ENCODE peak calls at places on chromosome 14, in four cellular contexts. R, T, H and V are unnamed samples. For H3K4me1, the result is how much of the 10 kb centered on the place peaks cover.

GRCh38 chr14:105830171-105830570 is 303.8 kb downstream of the TMEM121 start:
- ATAC-seq in R (no peak), T (no peak), H (no peak), V (no peak)

GRCh38 chr14:76051717-76052459 is 66.3 kb downstream of the IFT43 start:
- ATAC-seq in H (no peak), R (no peak), T (no peak), V (no peak)

GRCh38 chr14:72894323-72894622 is 372 bp upstream of the DPF3 start:
- ATAC-seq in H (no peak), T (no peak), R (no peak), V (no peak)

GRCh38 chr14:21097616-21098133 is 780 bp downstream of the ZNF219 start:
- ATAC-seq in R (no peak), H (no peak), T (peak), V (no peak)

GRCh38 chr14:23556700-23557440 is 799 bp downstream of the THTPA start:
- ATAC-seq in T (peak), R (no peak), H (peak), V (no peak)

GRCh38 chr14:31456841-31457664 is at the start of gene DTD2:
- ATAC-seq in T (peak), R (peak), H (peak), V (peak)

GRCh38 chr14:100773331-100774163 is 46.9 kb downstream of the DLK1 start:
- ATAC-seq in H (no peak), R (no peak), T (no peak), V (no peak)

GRCh38 chr14:94113490-94113889 is 3.0 kb downstream of the IFI27 start:
- ATAC-seq in R (no peak), T (peak), H (no peak), V (no peak)

GRCh38 chr14:77022219-77022852 is 6.2 kb downstream of the IRF2BPL start:
- ATAC-seq in R (no peak), T (no peak), H (peak), V (no peak)

GRCh38 chr14:56417173-56417572 is 162.4 kb upstream of the TMEM260 start:
- ATAC-seq in R (no peak), T (no peak), H (no peak), V (no peak)

GRCh38 chr14:56416213-56416612 is 163.4 kb upstream of the TMEM260 start:
- ATAC-seq in H (no peak), T (no peak), R (no peak), V (no peak)

GRCh38 chr14:56413721-56414120 is 165.9 kb upstream of the TMEM260 start:
- ATAC-seq in R (no peak), T (no peak), H (no peak), V (no peak)

GRCh38 chr14:56414231-56414630 is 165.4 kb upstream of the TMEM260 start:
- ATAC-seq in T (no peak), R (no peak), H (no peak), V (no peak)

GRCh38 chr14:56412453-56413434 is 166.9 kb upstream of the TMEM260 start:
- ATAC-seq in H (no peak), R (no peak), T (no peak), V (no peak)
- H3K4me1 ChIP-seq in H (under half), R (under half), T (under half), V (under half)

GRCh38 chr14:68820999-68821683 is 28.3 kb upstream of the ZFP36L1 start:
- ATAC-seq in R (no peak), T (no peak), H (peak), V (no peak)

GRCh38 chr14:68817513-68818212 is 24.8 kb upstream of the ZFP36L1 start:
- ATAC-seq in H (no peak), T (no peak), R (no peak), V (no peak)

GRCh38 chr14:68820536-68820935 is 27.7 kb upstream of the ZFP36L1 start:
- ATAC-seq in R (no peak), H (peak), T (no peak), V (no peak)

GRCh38 chr14:68820119-68820518 is 27.3 kb upstream of the ZFP36L1 start:
- ATAC-seq in H (no peak), T (no peak), R (no peak), V (no peak)

GRCh38 chr14:68819260-68819691 is 26.4 kb upstream of the ZFP36L1 start:
- ATAC-seq in T (no peak), H (no peak), R (no peak), V (peak)
- TF ChIP-seq EP300 in T (no peak), H (no peak), R (no peak), V (peak)

GRCh38 chr14:44612002-44612401 is 104.9 kb upstream of the FSCB start:
- ATAC-seq in T (no peak), H (no peak), R (no peak), V (no peak)

GRCh38 chr14:44607701-44608100 is 100.6 kb upstream of the FSCB start:
- ATAC-seq in R (no peak), H (no peak), T (no peak), V (no peak)

GRCh38 chr14:44606576-44606975 is 99.5 kb upstream of the FSCB start:
- ATAC-seq in T (no peak), H (no peak), R (no peak), V (no peak)

GRCh38 chr14:44613061-44613712 is 106.1 kb upstream of the FSCB start:
- ATAC-seq in H (no peak), T (no peak), R (no peak), V (no peak)

DNA sequence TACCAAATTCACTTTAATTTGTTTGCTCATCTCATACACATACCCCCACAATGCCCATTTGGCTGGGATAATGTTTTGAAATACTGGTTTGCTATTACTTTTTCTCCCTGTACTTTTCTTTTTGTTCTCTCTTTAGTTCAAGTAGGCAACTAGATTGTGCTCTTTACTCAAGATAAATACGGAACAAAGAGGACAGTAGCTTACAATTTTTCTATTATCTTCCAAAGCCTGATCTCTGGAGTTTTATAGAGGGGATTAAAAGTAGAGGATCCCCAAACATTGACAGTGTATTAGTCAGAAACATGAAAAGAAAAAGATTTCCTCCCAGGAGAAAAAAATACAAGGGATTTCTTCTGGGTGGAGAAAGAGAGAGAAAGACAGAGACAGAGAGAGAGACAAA is 102.1 kb upstream of the FSCB start:
- ATAC-seq in R (no peak), H (no peak), T (no peak), V (no peak)
- H3K4me3 ChIP-seq in R (no peak), H (no peak), T (no peak), V (no peak)

GRCh38 chr14:68401320-68401719 is 391.5 kb downstream of the ZFP36L1 start:
- ATAC-seq in H (no peak), R (no peak), T (no peak), V (peak)
- H3K4me1 ChIP-seq in H (half or more), R (under half), T (under half), V (half or more)

DNA sequence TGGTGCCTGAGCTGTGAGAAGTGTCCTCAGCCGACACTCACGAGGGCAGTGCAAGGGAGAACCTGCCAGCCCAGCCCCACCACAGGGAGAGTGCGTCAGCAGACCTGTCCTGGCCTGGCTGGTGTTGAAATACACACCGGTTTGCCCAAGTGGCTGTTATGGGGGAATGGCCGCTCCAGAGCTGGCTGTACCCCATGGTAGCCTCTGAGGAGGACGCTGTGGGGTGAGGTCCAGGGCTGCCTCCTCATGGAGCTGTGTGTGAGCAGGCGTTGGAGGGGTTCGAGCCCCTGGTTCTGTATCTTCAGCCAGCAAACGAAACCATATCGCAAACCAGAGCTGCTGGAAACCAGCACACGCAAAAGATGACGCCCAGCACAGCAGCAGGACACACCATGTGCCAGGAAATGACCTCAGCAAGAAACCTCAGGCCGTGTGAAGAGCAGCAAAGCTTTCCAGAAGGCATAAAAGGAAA is 9.3 kb downstream of the ANKRD9 start:
- ATAC-seq in T (no peak), H (peak), R (no peak), V (peak)
- TF ChIP-seq EP300 in T (no peak), H (no peak), R (no peak), V (no peak)

GRCh38 chr14:55271572-55272414 is 572 bp downstream of the FBXO34 start:
- ATAC-seq in R (peak), T (peak), H (peak), V (peak)

GRCh38 chr14:55272922-55273321 is 1.7 kb downstream of the FBXO34 start:
- ATAC-seq in T (no peak), H (no peak), R (no peak), V (no peak)

GRCh38 chr14:55274144-55274543 is 2.9 kb downstream of the FBXO34 start:
- ATAC-seq in H (no peak), R (no peak), T (no peak), V (no peak)

GRCh38 chr14:55270832-55271571 is at the start of gene FBXO34:
- ATAC-seq in H (peak), T (peak), R (peak), V (peak)

DNA sequence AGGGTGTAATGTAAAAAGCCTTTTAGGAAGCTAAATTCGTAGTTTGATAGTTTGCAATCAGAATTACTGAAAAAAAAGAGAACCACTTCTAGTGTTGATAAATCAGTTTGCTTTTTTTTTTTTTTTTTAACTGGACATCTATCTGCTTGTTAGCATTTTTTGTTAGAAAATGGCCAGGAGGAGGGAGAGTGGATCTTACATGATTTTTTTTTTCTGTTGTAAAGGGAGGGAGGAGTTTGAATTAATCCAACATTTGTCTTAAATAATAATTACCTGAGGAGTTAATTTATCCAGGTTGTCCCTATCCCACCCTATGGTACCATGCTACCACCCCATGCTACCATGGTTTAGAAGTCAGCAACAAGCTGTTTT is 1.2 kb downstream of the FBXO34 start:
- ATAC-seq in H (no peak), T (no peak), R (no peak), V (no peak)
- H3K4me3 ChIP-seq in H (peak), T (peak), R (peak), V (peak)

GRCh38 chr14:102370305-102370809 is 7.6 kb downstream of the TECPR2 start:
- ATAC-seq in R (no peak), H (no peak), T (no peak), V (no peak)

GRCh38 chr14:102374264-102374663 is 11.5 kb downstream of the TECPR2 start:
- ATAC-seq in R (no peak), H (no peak), T (no peak), V (no peak)

GRCh38 chr14:102375126-102375525 is 12.4 kb downstream of the TECPR2 start:
- ATAC-seq in T (no peak), H (no peak), R (no peak), V (no peak)

GRCh38 chr14:102371361-102371760 is 8.6 kb downstream of the TECPR2 start:
- ATAC-seq in T (no peak), H (no peak), R (no peak), V (no peak)

GRCh38 chr14:102373110-102373509 is 10.4 kb downstream of the TECPR2 start:
- ATAC-seq in R (no peak), H (peak), T (no peak), V (no peak)
- H3K4me1 ChIP-seq in R (under half), H (under half), T (under half), V (under half)